ENCODE peak calls at places on chromosomes 5 and 9, in nine cellular contexts. K, J, M, H, I, Y, O, Q and G are unnamed samples.

GRCh38 chr5:115246361-115246991 is 16.2 kb downstream of the PGGT1B start:
- DNase-seq in Y (peak; percentile 60), M (peak; percentile 33), I (no peak), J (no peak), O (no peak), Q (no peak), H (peak; percentile 48), K (no peak), G (peak; percentile 55)

GRCh38 chr5:52262844-52263243 is 524.9 kb upstream of the ITGA1 start:
- DNase-seq in K (no peak), M (no peak), Y (no peak), Q (no peak), O (no peak), I (no peak), J (no peak), H (no peak), G (no peak)

GRCh38 chr5:33843579-33843978 is 48.2 kb downstream of the ADAMTS12 start:
- DNase-seq in M (no peak), H (peak; percentile 87), I (no peak), K (peak; percentile 86), Y (peak; percentile 58), O (no peak), J (no peak), Q (no peak), G (no peak)

GRCh38 chr9:70136632-70137031 is 93.0 kb downstream of the MAMDC2 start:
- DNase-seq in Q (no peak), O (no peak), J (no peak), I (no peak), H (peak; percentile 69), K (peak; percentile 60), Y (peak; percentile 15), M (no peak), G (peak; percentile 75)

GRCh38 chr5:10485142-10485795 is 43.6 kb downstream of the ROPN1L start:
- DNase-seq in I (peak; percentile 65), H (peak; percentile 96), O (no peak), K (peak; percentile 99), Y (peak; percentile 96), M (peak; percentile 38), Q (peak; percentile 91), J (no peak), G (no peak)

GRCh38 chr9:121350993-121351561 is 19.0 kb downstream of the STOM start:
- DNase-seq in K (peak; percentile 87), O (no peak), Y (peak; percentile 95), M (no peak), I (no peak), Q (no peak), H (peak; percentile 92), J (no peak), G (peak; percentile 52)

GRCh38 chr9:15317836-15318235 is 10.8 kb upstream of the TTC39B start:
- DNase-seq in Q (no peak), J (no peak), I (no peak), Y (peak; percentile 44), O (no peak), K (peak; percentile 39), H (peak; percentile 49), M (no peak), G (no peak)

GRCh38 chr5:140042551-140043507 is at the start of gene NRG2:
- DNase-seq in M (peak; percentile 89), K (peak; percentile 22), Y (peak; percentile 30), I (peak; percentile 88), O (peak; percentile 21), Q (peak; percentile 94), H (peak; percentile 7), J (peak; percentile 55), G (peak; percentile 69)

GRCh38 chr5:37723147-37723961 is 116.5 kb downstream of the GDNF start:
- DNase-seq in J (no peak), M (peak; percentile 5), Y (no peak), K (no peak), O (no peak), H (no peak), Q (peak; percentile 89), I (no peak), G (no peak)

GRCh38 chr9:124720429-124721108 is 50.5 kb downstream of the NR6A1 start:
- DNase-seq in M (no peak), K (no peak), O (no peak), Y (no peak), J (no peak), Q (no peak), H (no peak), I (no peak), G (no peak)

GRCh38 chr5:82984786-82985762 is 92.1 kb downstream of the TMEM167A start:
- DNase-seq in Q (no peak), K (no peak), O (no peak), I (no peak), J (no peak), M (no peak), H (no peak), Y (no peak), G (no peak)

GRCh38 chr5:13976867-13977479 is 32.5 kb upstream of the DNAH5 start:
- DNase-seq in Q (peak; percentile 62), Y (peak; percentile 51), O (no peak), K (peak; percentile 27), M (peak; percentile 79), J (no peak), H (peak; percentile 70), I (no peak), G (peak; percentile 70)

GRCh38 chr9:27150758-27151431 is 41.9 kb downstream of the TEK start:
- DNase-seq in M (no peak), I (no peak), K (no peak), H (peak; percentile 77), Y (peak; percentile 43), Q (no peak), J (no peak), O (no peak), G (no peak)

GRCh38 chr5:180054226-180054625 is 17.3 kb downstream of the RNF130 start:
- DNase-seq in O (no peak), Q (no peak), J (no peak), M (no peak), Y (no peak), K (no peak), H (no peak), I (no peak), G (no peak)

GRCh38 chr5:119368238-119368630 is 12.4 kb downstream of the TNFAIP8 start:
- DNase-seq in J (no peak), H (no peak), K (no peak), Y (no peak), M (no peak), Q (no peak), O (no peak), I (no peak), G (no peak)

GRCh38 chr9:124849801-124850200 is 3.5 kb upstream of the WDR38 start:
- DNase-seq in Y (peak; percentile 79), O (no peak), I (peak; percentile 46), J (no peak), Q (no peak), H (peak; percentile 82), K (peak; percentile 96), M (no peak), G (no peak)

GRCh38 chr5:67494186-67494842 is 297.7 kb upstream of the CD180 start:
- DNase-seq in M (no peak), K (no peak), I (no peak), Y (no peak), J (no peak), O (no peak), H (no peak), Q (no peak), G (no peak)

GRCh38 chr5:50445281-50445949 is 4.3 kb upstream of the EMB start:
- DNase-seq in Q (no peak), O (no peak), J (no peak), M (no peak), I (no peak), K (no peak), H (no peak), Y (no peak), G (no peak)
- H3K27ac ChIP-seq in Q (no peak overlapping the region), O (peak overlapping the region; percentile 44), J (no peak overlapping the region), M (no peak overlapping the region), I (no peak overlapping the region), K (no peak overlapping the region), H (no peak overlapping the region), Y (no peak overlapping the region), G (no peak overlapping the region)

DNA sequence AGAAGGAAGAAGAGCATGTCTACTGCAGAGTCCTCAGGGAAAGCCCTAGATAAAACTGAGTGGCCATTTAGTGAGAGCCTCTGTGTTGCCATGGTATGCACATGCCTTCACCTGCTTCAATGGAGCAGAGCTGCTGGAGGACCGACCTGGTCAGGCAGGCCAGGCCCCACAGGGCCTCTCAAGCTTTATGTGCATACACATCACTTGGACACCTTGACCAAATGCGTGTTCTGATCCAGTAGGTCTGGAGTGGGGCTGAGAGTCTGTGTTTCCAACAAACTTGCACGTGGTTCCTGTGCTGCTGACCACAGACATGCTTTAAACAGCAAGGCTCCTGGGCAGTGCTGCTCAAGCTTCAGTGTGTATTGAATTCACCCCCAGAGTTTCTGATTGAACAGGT is 51.4 kb upstream of the SLC2A8 start:
- DNase-seq in I (no peak), O (no peak), Y (no peak), J (no peak), Q (no peak), M (no peak), H (no peak), K (no peak), G (no peak)
- TF ChIP-seq CTCF in I (no peak), O (no peak), Y (no peak), J (no peak), Q (no peak), M (no peak), H (no peak), K (no peak), G (no peak)

DNA sequence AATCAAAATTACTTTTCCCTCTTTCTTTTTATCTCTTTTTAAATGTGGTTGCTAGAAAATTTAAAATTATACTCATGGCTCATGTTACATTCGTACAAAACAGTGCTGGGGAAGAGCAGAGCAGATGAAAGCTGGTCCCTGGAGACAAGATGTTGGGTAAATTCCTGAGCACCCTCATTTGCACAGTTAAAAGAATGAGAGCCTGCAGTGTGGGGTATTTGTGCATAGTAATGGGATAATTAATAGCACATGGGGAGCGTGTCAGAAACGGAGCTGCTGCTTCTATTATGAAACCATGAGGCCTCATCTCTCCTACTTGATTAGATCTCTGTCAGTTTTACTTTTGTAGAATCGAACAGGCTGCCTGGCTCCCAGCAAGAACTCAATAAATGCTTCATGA is 177.1 kb upstream of the TUT7 start:
- DNase-seq in K (no peak), I (no peak), Y (no peak), Q (no peak), M (no peak), J (no peak), O (no peak), H (no peak), G (no peak)
- H3K27ac ChIP-seq in K (no peak overlapping the region), I (no peak overlapping the region), Y (no peak overlapping the region), Q (no peak overlapping the region), M (no peak overlapping the region), J (no peak overlapping the region), O (no peak overlapping the region), H (no peak overlapping the region), G (no peak overlapping the region)

DNA sequence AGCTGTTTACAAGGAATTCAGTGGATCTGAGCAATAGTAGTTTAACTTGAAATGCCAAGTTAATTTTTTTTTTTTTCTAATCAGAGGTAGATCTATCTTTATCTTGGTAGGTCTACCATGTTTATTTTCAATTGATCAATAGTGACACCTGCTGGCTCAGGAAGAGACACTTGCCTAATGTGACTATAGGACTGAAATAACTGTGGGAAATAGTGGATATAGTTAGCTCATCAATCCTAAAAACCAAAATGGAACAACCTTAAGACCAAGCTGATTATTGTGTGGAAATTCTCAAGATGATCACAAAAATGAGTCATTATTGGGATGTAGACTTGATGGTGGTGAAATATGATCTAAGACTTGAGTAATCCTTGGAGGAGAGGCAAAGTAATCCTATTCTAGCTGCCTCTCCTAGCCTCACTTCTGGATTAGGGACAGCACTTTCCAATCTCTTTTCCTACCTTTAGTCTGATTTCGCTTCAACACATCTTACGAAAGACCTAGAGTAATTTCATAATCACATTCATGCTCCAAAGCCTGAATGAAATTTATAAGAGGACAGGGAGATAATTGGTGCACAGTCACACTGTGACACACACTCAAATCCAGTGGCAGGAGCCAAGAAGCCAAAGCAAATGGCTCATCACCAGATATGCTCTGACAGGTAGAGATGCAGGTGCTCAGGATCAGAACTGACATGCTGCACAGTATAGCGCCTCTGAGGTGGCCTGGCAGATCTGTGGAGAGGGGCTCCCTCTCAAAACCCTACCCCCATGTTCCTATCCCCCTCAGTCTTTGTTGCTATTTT is 156.3 kb downstream of the HMHB1 start:
- DNase-seq in J (no peak), M (peak; percentile 31), Q (no peak), K (peak; percentile 39), H (peak; percentile 78), O (no peak), I (no peak), Y (peak; percentile 73), G (peak; percentile 58)
- TF ChIP-seq CTCF in J (no peak), M (peak; percentile 68), Q (peak; percentile 79), K (peak; percentile 51), H (peak; percentile 52), O (no peak), I (peak; percentile 55), Y (peak; percentile 41), G (peak; percentile 63)